ENCODE peak calls at places on chromosomes 5 and 9, in four cellular contexts. A, P, M and F are unnamed samples.

GRCh38 chr5:53099546-53099945 is 10.0 kb downstream of the MOCS2 start:
- DNase-seq in A (peak), P (no peak), M (no peak), F (no peak)

GRCh38 chr5:39169081-39169480 is 50.3 kb downstream of the FYB1 start:
- DNase-seq in A (no peak), P (no peak), M (no peak), F (no peak)

GRCh38 chr5:58844395-58844794 is 261.5 kb downstream of the RAB3C start:
- DNase-seq in A (no peak), P (no peak), M (no peak), F (no peak)

GRCh38 chr5:119398713-119399492 is 43.1 kb downstream of the TNFAIP8 start:
- DNase-seq in A (no peak), P (peak), M (no peak), F (no peak)

GRCh38 chr9:3521961-3522360 is 3.8 kb downstream of the RFX3 start:
- DNase-seq in A (no peak), P (no peak), M (no peak), F (no peak)

GRCh38 chr5:145936401-145937131 is at the start of gene SH3RF2:
- DNase-seq in A (peak), P (peak), M (no peak), F (peak)

GRCh38 chr5:91243286-91243685 is 139.8 kb downstream of the ARRDC3 start:
- DNase-seq in A (no peak), P (no peak), M (no peak), F (no peak)

GRCh38 chr5:72539726-72540125 is 32.5 kb upstream of the ZNF366 start:
- DNase-seq in A (no peak), P (no peak), M (no peak), F (no peak)

GRCh38 chr5:169904059-169904458 is 76.2 kb downstream of the INSYN2B start:
- DNase-seq in A (no peak), P (no peak), M (no peak), F (peak)

GRCh38 chr5:57531333-57531732 is 48.7 kb upstream of the ACTBL2 start:
- DNase-seq in A (no peak), P (no peak), M (no peak), F (no peak)

GRCh38 chr9:100191264-100191663 is 92.2 kb downstream of the INVS start:
- DNase-seq in A (no peak), P (no peak), M (no peak), F (no peak)
- H3K4me3 ChIP-seq in A (no peak), P (no peak), M (no peak), F (no peak)

DNA sequence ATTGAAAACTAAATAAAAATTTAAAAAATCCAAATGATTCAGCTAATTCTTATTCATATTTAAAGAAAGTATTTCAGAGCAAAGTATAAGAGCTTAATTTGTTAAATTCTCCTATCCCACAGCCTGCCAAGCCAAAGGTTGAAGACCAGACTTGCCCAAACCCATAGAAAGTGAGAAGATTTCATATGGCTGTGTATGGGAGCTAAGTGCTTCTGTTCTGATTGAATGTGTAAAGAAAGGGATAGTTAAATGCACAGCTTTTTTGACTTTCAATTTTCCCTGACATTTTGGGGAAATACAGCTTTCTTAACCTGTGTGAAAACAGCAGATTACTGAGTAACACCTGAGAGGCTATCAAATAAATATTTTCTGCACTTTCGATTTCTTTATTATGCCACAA is 125.0 kb upstream of the MTAP start:
- DNase-seq in A (no peak), P (no peak), M (no peak), F (no peak)
- H3K4me3 ChIP-seq in A (no peak), P (no peak), M (no peak), F (no peak)

DNA sequence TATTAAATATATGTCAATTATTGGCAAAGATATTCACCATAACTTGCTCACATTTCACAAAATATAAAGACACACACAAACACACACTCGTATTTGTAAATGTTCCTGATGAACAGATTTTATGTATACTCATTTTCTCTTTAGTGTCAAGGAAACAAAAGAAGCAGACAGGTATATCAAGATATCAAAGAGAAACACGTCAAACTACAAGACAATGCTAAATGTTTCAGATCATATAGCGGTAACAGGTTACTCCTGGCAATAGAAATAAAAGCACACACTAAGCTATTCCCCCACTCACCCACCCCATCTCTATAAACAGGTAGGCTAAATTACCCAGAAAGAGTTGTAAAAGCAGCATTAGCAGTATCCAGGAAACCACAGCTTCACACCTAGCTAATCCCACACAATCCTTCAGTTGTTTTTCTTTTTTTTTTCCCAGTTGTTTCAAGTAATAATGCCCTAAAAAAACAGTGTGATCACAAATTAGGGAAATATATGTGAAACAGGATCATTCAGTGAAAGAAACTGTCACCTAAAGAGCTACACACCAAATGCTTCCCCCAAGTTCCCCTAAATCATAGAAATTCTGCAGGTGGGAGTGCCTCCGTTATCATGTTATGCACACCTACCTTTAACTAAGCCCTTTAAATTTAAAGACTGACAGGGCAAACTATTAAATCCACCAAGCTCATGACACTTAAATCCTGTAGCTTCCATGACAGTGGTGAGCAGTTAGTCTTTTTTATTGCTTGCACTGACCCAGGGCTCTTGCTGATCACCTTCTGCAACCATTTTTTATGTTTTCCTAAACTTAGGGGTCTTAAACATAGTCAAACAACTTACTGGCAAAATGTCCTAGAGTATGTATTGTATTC is 283.6 kb downstream of the ADAMTS6 start:
- DNase-seq in A (no peak), P (no peak), M (no peak), F (no peak)
- H3K4me3 ChIP-seq in A (no peak), P (no peak), M (no peak), F (no peak)

GRCh38 chr9:91935805-91936204 is 14.2 kb downstream of the ROR2 start:
- DNase-seq in A (no peak), P (no peak), M (no peak), F (no peak)

GRCh38 chr9:91937031-91937430 is 13.0 kb downstream of the ROR2 start:
- DNase-seq in A (no peak), P (no peak), M (no peak), F (no peak)

GRCh38 chr9:91935066-91935729 is 14.8 kb downstream of the ROR2 start:
- DNase-seq in A (no peak), P (no peak), M (no peak), F (no peak)

GRCh38 chr9:91930475-91930874 is 19.6 kb downstream of the ROR2 start:
- DNase-seq in A (no peak), P (no peak), M (no peak), F (no peak)

GRCh38 chr9:91933556-91934352 is 16.3 kb downstream of the ROR2 start:
- DNase-seq in A (no peak), P (no peak), M (no peak), F (peak)
- H3K4me3 ChIP-seq in A (no peak), P (no peak), M (no peak), F (no peak)

DNA sequence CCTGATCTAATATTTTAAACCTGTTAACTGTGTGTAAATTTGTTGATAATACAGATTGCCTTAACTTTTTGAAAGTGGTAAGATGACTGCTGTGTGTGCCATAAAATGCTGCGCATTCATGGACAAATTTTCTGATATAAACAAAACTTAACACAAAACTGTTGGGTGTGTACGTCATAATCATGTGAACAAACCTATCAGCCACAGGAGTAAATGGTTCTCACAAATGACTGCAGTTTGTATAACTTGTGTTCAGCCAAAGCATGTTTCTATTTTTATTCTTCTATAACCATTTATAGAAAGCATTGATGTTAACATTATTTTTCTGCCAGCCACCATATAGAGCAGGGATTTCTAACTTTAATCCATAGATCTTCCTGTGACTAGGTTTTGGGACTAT is 21.5 kb downstream of the CAMK4 start:
- DNase-seq in A (no peak), P (no peak), M (no peak), F (no peak)
- H3K4me3 ChIP-seq in A (no peak), P (no peak), M (no peak), F (no peak)

GRCh38 chr5:149410721-149411432 is 31.8 kb upstream of the IL17B start:
- DNase-seq in A (no peak), P (no peak), M (no peak), F (no peak)
- H3K4me3 ChIP-seq in A (no peak), P (no peak), M (no peak), F (no peak)